ENCODE peak calls at places on chromosomes 2 and 18, in four cellular contexts. One of them, this sample, is unnamed.

GRCh38 chr2:197604117-197604516 is 71.3 kb downstream of the RFTN2 start:
- DNase-seq in iPS-NIHi11: no peak
- DNase-seq in PC-3: no peak
- DNase-seq in GM12891: no peak
- DNase-seq in this sample: no peak

GRCh38 chr2:12457831-12458230 is 258.9 kb upstream of the TRIB2 start:
- DNase-seq in iPS-NIHi11: no peak
- DNase-seq in PC-3: no peak
- DNase-seq in GM12891: no peak
- DNase-seq in this sample: no peak

GRCh38 chr18:11488175-11488574 is 121.2 kb upstream of the SLC35G4 start:
- DNase-seq in iPS-NIHi11: no peak
- DNase-seq in PC-3: no peak
- DNase-seq in GM12891: no peak
- DNase-seq in this sample: no peak

GRCh38 chr2:46470114-46470628 is 9.2 kb upstream of the TMEM247 start:
- DNase-seq in iPS-NIHi11: no peak
- DNase-seq in PC-3: no peak
- DNase-seq in GM12891: no peak
- DNase-seq in this sample: peak

GRCh38 chr2:109232306-109232705 is 103.3 kb downstream of the SH3RF3 start:
- DNase-seq in iPS-NIHi11: no peak
- DNase-seq in PC-3: no peak
- DNase-seq in GM12891: no peak
- DNase-seq in this sample: no peak

GRCh38 chr2:218368621-218369153 is 12.0 kb downstream of the CATIP start:
- DNase-seq in iPS-NIHi11: peak
- DNase-seq in PC-3: peak
- DNase-seq in GM12891: no peak
- DNase-seq in this sample: no peak

GRCh38 chr2:43323810-43324588 is 97.6 kb upstream of the ZFP36L2 start:
- DNase-seq in iPS-NIHi11: no peak
- DNase-seq in PC-3: no peak
- DNase-seq in GM12891: no peak
- DNase-seq in this sample: no peak

GRCh38 chr18:49837889-49838288 is 24.6 kb upstream of the ACAA2 start:
- DNase-seq in iPS-NIHi11: no peak
- DNase-seq in PC-3: no peak
- DNase-seq in GM12891: no peak
- DNase-seq in this sample: no peak

GRCh38 chr2:85605406-85606115 is 3.1 kb upstream of the TMEM150A start:
- DNase-seq in iPS-NIHi11: no peak
- DNase-seq in PC-3: no peak
- DNase-seq in GM12891: no peak
- DNase-seq in this sample: no peak

GRCh38 chr18:51911582-51911981 is 428.4 kb upstream of the DCC start:
- DNase-seq in iPS-NIHi11: no peak
- DNase-seq in PC-3: no peak
- DNase-seq in GM12891: no peak
- DNase-seq in this sample: no peak

GRCh38 chr18:10318686-10318960 is 135.8 kb upstream of the APCDD1 start:
- DNase-seq in iPS-NIHi11: peak
- DNase-seq in PC-3: no peak
- DNase-seq in GM12891: no peak
- DNase-seq in this sample: no peak

This sample was measured in adrenal gland.